ENCODE peak calls at places on chromosomes 16 and 17, in seven cellular contexts. One of them, this sample, is unnamed.

GRCh38 chr17:81537343-81537855 is 9.2 kb downstream of the FSCN2 start:
- DNase-seq in CD8-positive, alpha-beta T cell: no peak
- DNase-seq in progenitor cell of endocrine pancreas: peak
- DNase-seq in MCF 10A: peak
- DNase-seq in choroid plexus epithelial cell: no peak
- DNase-seq in AG04449: no peak
- DNase-seq in PC-9: peak
- DNase-seq in this sample: no peak

GRCh38 chr17:31856750-31857149 is 2.3 kb downstream of the COPRS start:
- DNase-seq in progenitor cell of endocrine pancreas: no peak
- DNase-seq in CD8-positive, alpha-beta T cell: no peak
- DNase-seq in PC-9: no peak
- DNase-seq in choroid plexus epithelial cell: no peak
- DNase-seq in MCF 10A: no peak
- DNase-seq in AG04449: no peak
- DNase-seq in this sample: no peak

GRCh38 chr16:79639576-79640311 is 39.2 kb upstream of the MAF start:
- DNase-seq in AG04449: no peak
- DNase-seq in progenitor cell of endocrine pancreas: no peak
- DNase-seq in MCF 10A: no peak
- DNase-seq in PC-9: no peak
- DNase-seq in choroid plexus epithelial cell: no peak
- DNase-seq in CD8-positive, alpha-beta T cell: no peak
- DNase-seq in this sample: no peak

GRCh38 chr17:64180089-64180488 is 50.1 kb upstream of the ERN1 start:
- DNase-seq in progenitor cell of endocrine pancreas: no peak
- DNase-seq in choroid plexus epithelial cell: peak
- DNase-seq in AG04449: no peak
- DNase-seq in MCF 10A: peak
- DNase-seq in CD8-positive, alpha-beta T cell: no peak
- DNase-seq in PC-9: no peak
- DNase-seq in this sample: no peak

GRCh38 chr17:40645932-40646331 is 1.7 kb downstream of the SMARCE1 start:
- DNase-seq in CD8-positive, alpha-beta T cell: no peak
- DNase-seq in AG04449: no peak
- DNase-seq in progenitor cell of endocrine pancreas: no peak
- DNase-seq in choroid plexus epithelial cell: peak
- DNase-seq in MCF 10A: no peak
- DNase-seq in PC-9: no peak
- DNase-seq in this sample: no peak

GRCh38 chr17:1036845-1037237 is 39.9 kb downstream of the TIMM22 start:
- DNase-seq in PC-9: no peak
- DNase-seq in MCF 10A: no peak
- DNase-seq in progenitor cell of endocrine pancreas: no peak
- DNase-seq in AG04449: no peak
- DNase-seq in CD8-positive, alpha-beta T cell: no peak
- DNase-seq in choroid plexus epithelial cell: no peak
- DNase-seq in this sample: no peak

GRCh38 chr16:83631006-83631405 is 176.8 kb upstream of the HSBP1 start:
- DNase-seq in AG04449: no peak
- DNase-seq in MCF 10A: no peak
- DNase-seq in progenitor cell of endocrine pancreas: no peak
- DNase-seq in choroid plexus epithelial cell: no peak
- DNase-seq in CD8-positive, alpha-beta T cell: no peak
- DNase-seq in PC-9: no peak
- DNase-seq in this sample: no peak

GRCh38 chr17:41687828-41688640 is 651 bp upstream of the EIF1 start:
- DNase-seq in choroid plexus epithelial cell: peak
- DNase-seq in AG04449: no peak
- DNase-seq in progenitor cell of endocrine pancreas: no peak
- DNase-seq in PC-9: peak
- DNase-seq in MCF 10A: peak
- DNase-seq in CD8-positive, alpha-beta T cell: peak
- DNase-seq in this sample: no peak

GRCh38 chr17:79057727-79058400 is 16.8 kb upstream of the ENGASE start:
- DNase-seq in MCF 10A: no peak
- DNase-seq in progenitor cell of endocrine pancreas: no peak
- DNase-seq in choroid plexus epithelial cell: no peak
- DNase-seq in CD8-positive, alpha-beta T cell: no peak
- DNase-seq in AG04449: no peak
- DNase-seq in PC-9: no peak
- DNase-seq in this sample: no peak

GRCh38 chr16:84557504-84557903 is 53.0 kb upstream of the MEAK7 start:
- DNase-seq in choroid plexus epithelial cell: peak
- DNase-seq in CD8-positive, alpha-beta T cell: no peak
- DNase-seq in MCF 10A: no peak
- DNase-seq in progenitor cell of endocrine pancreas: no peak
- DNase-seq in AG04449: no peak
- DNase-seq in PC-9: no peak
- DNase-seq in this sample: no peak

GRCh38 chr16:54080524-54081008 is 206.0 kb downstream of the IRX3 start:
- DNase-seq in progenitor cell of endocrine pancreas: no peak
- DNase-seq in MCF 10A: peak
- DNase-seq in PC-9: peak
- DNase-seq in choroid plexus epithelial cell: peak
- DNase-seq in CD8-positive, alpha-beta T cell: no peak
- DNase-seq in AG04449: peak
- DNase-seq in this sample: no peak

GRCh38 chr17:77741109-77741508 is 217.4 kb upstream of the TNRC6C start:
- DNase-seq in progenitor cell of endocrine pancreas: no peak
- DNase-seq in choroid plexus epithelial cell: no peak
- DNase-seq in CD8-positive, alpha-beta T cell: peak
- DNase-seq in AG04449: no peak
- DNase-seq in PC-9: no peak
- DNase-seq in MCF 10A: no peak
- DNase-seq in this sample: no peak

GRCh38 chr17:72151565-72152391 is 31.0 kb downstream of the SOX9 start:
- DNase-seq in progenitor cell of endocrine pancreas: no peak
- DNase-seq in choroid plexus epithelial cell: peak
- DNase-seq in CD8-positive, alpha-beta T cell: no peak
- DNase-seq in PC-9: peak
- DNase-seq in AG04449: no peak
- DNase-seq in MCF 10A: peak
- DNase-seq in this sample: no peak

GRCh38 chr17:28488154-28488883 is 14.9 kb downstream of the SLC13A2 start:
- DNase-seq in CD8-positive, alpha-beta T cell: no peak
- DNase-seq in PC-9: no peak
- DNase-seq in AG04449: no peak
- DNase-seq in MCF 10A: no peak
- DNase-seq in progenitor cell of endocrine pancreas: peak
- DNase-seq in choroid plexus epithelial cell: no peak
- DNase-seq in this sample: no peak

GRCh38 chr17:39867891-39868553 is at the start of gene ZPBP2:
- DNase-seq in CD8-positive, alpha-beta T cell: peak
- DNase-seq in MCF 10A: no peak
- DNase-seq in choroid plexus epithelial cell: no peak
- DNase-seq in AG04449: no peak
- DNase-seq in PC-9: no peak
- DNase-seq in progenitor cell of endocrine pancreas: no peak
- DNase-seq in this sample: no peak

GRCh38 chr17:8315740-8316217 is 5.7 kb downstream of the ARHGEF15 start:
- DNase-seq in AG04449: no peak
- DNase-seq in MCF 10A: no peak
- DNase-seq in progenitor cell of endocrine pancreas: no peak
- DNase-seq in choroid plexus epithelial cell: no peak
- DNase-seq in PC-9: no peak
- DNase-seq in CD8-positive, alpha-beta T cell: no peak
- DNase-seq in this sample: no peak

GRCh38 chr16:31348578-31348977 is 6.4 kb upstream of the ITGAX start:
- DNase-seq in PC-9: no peak
- DNase-seq in CD8-positive, alpha-beta T cell: no peak
- DNase-seq in choroid plexus epithelial cell: no peak
- DNase-seq in AG04449: no peak
- DNase-seq in progenitor cell of endocrine pancreas: no peak
- DNase-seq in MCF 10A: no peak
- DNase-seq in this sample: no peak

GRCh38 chr17:50123649-50124349 is 6.2 kb downstream of the SAMD14 start:
- DNase-seq in AG04449: no peak
- DNase-seq in CD8-positive, alpha-beta T cell: no peak
- DNase-seq in PC-9: no peak
- DNase-seq in MCF 10A: no peak
- DNase-seq in choroid plexus epithelial cell: peak
- DNase-seq in progenitor cell of endocrine pancreas: no peak
- DNase-seq in this sample: no peak

GRCh38 chr17:63399856-63400255 is 46.2 kb downstream of the CYB561 start:
- DNase-seq in progenitor cell of endocrine pancreas: no peak
- DNase-seq in MCF 10A: no peak
- DNase-seq in CD8-positive, alpha-beta T cell: no peak
- DNase-seq in PC-9: no peak
- DNase-seq in choroid plexus epithelial cell: peak
- DNase-seq in AG04449: no peak
- DNase-seq in this sample: peak

GRCh38 chr17:41965694-41966375 is 760 bp upstream of the CNP start:
- DNase-seq in MCF 10A: peak
- DNase-seq in PC-9: peak
- DNase-seq in AG04449: no peak
- DNase-seq in progenitor cell of endocrine pancreas: peak
- DNase-seq in choroid plexus epithelial cell: peak
- DNase-seq in CD8-positive, alpha-beta T cell: peak
- DNase-seq in this sample: no peak

GRCh38 chr17:1422907-1423306 is 22.9 kb upstream of the YWHAE start:
- DNase-seq in choroid plexus epithelial cell: peak
- DNase-seq in AG04449: peak
- DNase-seq in MCF 10A: peak
- DNase-seq in CD8-positive, alpha-beta T cell: no peak
- DNase-seq in PC-9: peak
- DNase-seq in progenitor cell of endocrine pancreas: no peak
- DNase-seq in this sample: peak

GRCh38 chr16:49664221-49665215 is 191.4 kb downstream of the ZNF423 start:
- DNase-seq in MCF 10A: no peak
- DNase-seq in choroid plexus epithelial cell: no peak
- DNase-seq in progenitor cell of endocrine pancreas: no peak
- DNase-seq in PC-9: no peak
- DNase-seq in CD8-positive, alpha-beta T cell: no peak
- DNase-seq in AG04449: no peak
- DNase-seq in this sample: no peak

GRCh38 chr17:61393550-61393903 is 6.1 kb upstream of the TBX2 start:
- DNase-seq in choroid plexus epithelial cell: no peak
- DNase-seq in CD8-positive, alpha-beta T cell: no peak
- DNase-seq in PC-9: peak
- DNase-seq in MCF 10A: peak
- DNase-seq in progenitor cell of endocrine pancreas: no peak
- DNase-seq in AG04449: no peak
- DNase-seq in this sample: no peak
- TF ChIP-seq CTCF in choroid plexus epithelial cell: peak
- TF ChIP-seq CTCF in CD8-positive, alpha-beta T cell: no peak
- TF ChIP-seq CTCF in PC-9: peak
- TF ChIP-seq CTCF in MCF 10A: no peak
- TF ChIP-seq CTCF in progenitor cell of endocrine pancreas: peak
- TF ChIP-seq CTCF in AG04449: peak
- TF ChIP-seq CTCF in this sample: peak

DNA sequence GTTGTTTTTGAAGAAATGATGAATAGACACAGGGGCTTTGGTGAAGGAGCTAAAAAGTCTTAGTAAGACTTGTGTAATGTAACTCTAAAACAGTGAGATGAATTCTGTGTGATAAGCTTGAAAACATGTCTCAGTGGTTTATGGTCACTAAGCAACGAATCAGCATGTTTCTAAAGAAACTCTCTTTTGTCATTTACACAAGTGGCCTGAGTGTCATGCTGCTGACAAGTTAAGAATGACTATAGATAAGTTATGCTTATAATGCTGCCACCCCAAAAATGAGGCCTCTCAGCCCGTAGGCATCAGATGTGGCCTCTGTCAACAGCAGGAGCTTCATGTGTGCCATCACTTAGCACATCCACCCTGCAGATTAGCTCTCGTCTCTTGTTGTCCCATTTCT is 8.7 kb downstream of the COX10 start:
- DNase-seq in progenitor cell of endocrine pancreas: no peak
- DNase-seq in choroid plexus epithelial cell: no peak
- DNase-seq in MCF 10A: no peak
- DNase-seq in AG04449: no peak
- DNase-seq in CD8-positive, alpha-beta T cell: no peak
- DNase-seq in PC-9: no peak
- DNase-seq in this sample: no peak
- TF ChIP-seq CTCF in progenitor cell of endocrine pancreas: no peak
- TF ChIP-seq CTCF in choroid plexus epithelial cell: no peak
- TF ChIP-seq CTCF in MCF 10A: no peak
- TF ChIP-seq CTCF in AG04449: no peak
- TF ChIP-seq CTCF in CD8-positive, alpha-beta T cell: no peak
- TF ChIP-seq CTCF in PC-9: no peak
- TF ChIP-seq CTCF in this sample: no peak

GRCh38 chr16:82350560-82350959 is 180.5 kb upstream of the MPHOSPH6 start:
- DNase-seq in AG04449: no peak
- DNase-seq in CD8-positive, alpha-beta T cell: no peak
- DNase-seq in choroid plexus epithelial cell: no peak
- DNase-seq in PC-9: no peak
- DNase-seq in progenitor cell of endocrine pancreas: no peak
- DNase-seq in MCF 10A: no peak
- DNase-seq in this sample: no peak
- TF ChIP-seq CTCF in AG04449: no peak
- TF ChIP-seq CTCF in CD8-positive, alpha-beta T cell: no peak
- TF ChIP-seq CTCF in choroid plexus epithelial cell: no peak
- TF ChIP-seq CTCF in PC-9: no peak
- TF ChIP-seq CTCF in progenitor cell of endocrine pancreas: no peak
- TF ChIP-seq CTCF in MCF 10A: no peak
- TF ChIP-seq CTCF in this sample: no peak

DNA sequence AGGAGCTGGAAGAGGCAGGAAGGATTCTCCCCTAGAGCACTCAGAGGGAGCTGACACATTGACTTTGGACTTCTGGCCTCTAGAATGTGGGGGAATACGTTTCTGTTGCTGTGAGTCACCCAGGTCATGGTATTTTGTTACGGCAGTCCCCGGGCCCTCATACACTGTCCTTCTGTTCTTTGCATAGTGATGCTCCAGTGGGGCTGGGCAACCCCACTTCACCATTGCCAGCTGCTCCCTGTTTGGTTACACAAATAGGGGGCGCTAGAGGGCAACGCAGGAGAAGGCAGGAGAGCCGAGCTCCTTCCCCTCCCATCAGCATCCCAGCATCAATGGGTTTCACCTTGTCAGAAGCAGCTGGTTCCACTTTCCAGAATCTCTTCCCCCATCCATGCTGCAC is 257.7 kb upstream of the FOXF1 start:
- DNase-seq in progenitor cell of endocrine pancreas: no peak
- DNase-seq in PC-9: no peak
- DNase-seq in AG04449: no peak
- DNase-seq in CD8-positive, alpha-beta T cell: no peak
- DNase-seq in choroid plexus epithelial cell: peak
- DNase-seq in MCF 10A: peak
- DNase-seq in this sample: no peak
- TF ChIP-seq CTCF in progenitor cell of endocrine pancreas: peak
- TF ChIP-seq CTCF in PC-9: peak
- TF ChIP-seq CTCF in AG04449: peak
- TF ChIP-seq CTCF in CD8-positive, alpha-beta T cell: no peak
- TF ChIP-seq CTCF in choroid plexus epithelial cell: peak
- TF ChIP-seq CTCF in MCF 10A: peak
- TF ChIP-seq CTCF in this sample: peak

GRCh38 chr16:58843675-58844074 is 109.6 kb upstream of the GOT2 start:
- DNase-seq in CD8-positive, alpha-beta T cell: no peak
- DNase-seq in MCF 10A: peak
- DNase-seq in PC-9: no peak
- DNase-seq in choroid plexus epithelial cell: peak
- DNase-seq in AG04449: peak
- DNase-seq in progenitor cell of endocrine pancreas: no peak
- DNase-seq in this sample: peak
- TF ChIP-seq CTCF in CD8-positive, alpha-beta T cell: no peak
- TF ChIP-seq CTCF in MCF 10A: peak
- TF ChIP-seq CTCF in PC-9: peak
- TF ChIP-seq CTCF in choroid plexus epithelial cell: peak
- TF ChIP-seq CTCF in AG04449: no peak
- TF ChIP-seq CTCF in progenitor cell of endocrine pancreas: peak
- TF ChIP-seq CTCF in this sample: no peak

This sample was measured in HFF-Myc.